ENCODE peak calls at places on chromosomes 3 and 15, in five cellular contexts. U is OCI-LY7; Q is stimulated activated naive CD8-positive, alpha-beta T cell treated with anti-CD3 and anti-CD28 coated beads, Interleukin-15, Interleukin-2, amounts not matched to agents 100 U/mL and 50 U/mL, for 24 hours; W is T-helper 2 cell; J is stimulated activated CD8-positive, alpha-beta memory T cell treated with anti-CD3 and anti-CD28 coated beads, Interleukin-15, amount 100 ng/mL, for 24 hours. H is an unnamed sample.

GRCh38 chr15:58344164-58345070 is 87.4 kb upstream of the LIPC start:
- DNase-seq in U (no peak), Q (no peak), W (no peak), J (no peak), H (no peak)

GRCh38 chr15:55297315-55297714 is 7.7 kb upstream of the RAB27A start:
- DNase-seq in U (no peak), Q (no peak), W (no peak), J (no peak), H (no peak)

GRCh38 chr3:179234244-179234643 is 16.7 kb downstream of the KCNMB3 start:
- DNase-seq in U (no peak), Q (no peak), W (no peak), J (no peak), H (peak; percentile 13)

GRCh38 chr3:57169872-57170623 is 4.9 kb upstream of the IL17RD start:
- DNase-seq in U (peak; percentile 76), Q (peak; percentile 86), W (peak; percentile 26), J (peak; percentile 33), H (peak; percentile 52)

GRCh38 chr15:72991026-72991425 is 61.2 kb upstream of the NEO1 start:
- DNase-seq in U (no peak), Q (no peak), W (no peak), J (no peak), H (peak; percentile 25)

GRCh38 chr3:64176461-64176996 is 48.7 kb downstream of the PRICKLE2 start:
- DNase-seq in U (no peak), Q (no peak), W (no peak), J (no peak), H (no peak)

GRCh38 chr15:48930735-48931134 is 33.0 kb downstream of the SHC4 start:
- DNase-seq in U (no peak), Q (no peak), W (no peak), J (no peak), H (no peak)

GRCh38 chr3:153658151-153658550 is 463.0 kb upstream of the ARHGEF26 start:
- DNase-seq in U (no peak), Q (no peak), W (no peak), J (no peak), H (peak; percentile 90)

GRCh38 chr3:105458518-105459215 is 92.0 kb downstream of the ALCAM start:
- DNase-seq in U (no peak), Q (no peak), W (no peak), J (no peak), H (peak; percentile 88)

GRCh38 chr3:13708871-13709595 is 160.1 kb downstream of the FBLN2 start:
- DNase-seq in U (no peak), Q (no peak), W (no peak), J (no peak), H (no peak)

GRCh38 chr3:124063168-124063909 is 71.4 kb upstream of the ROPN1 start:
- DNase-seq in U (no peak), Q (no peak), W (no peak), J (no peak), H (peak; percentile 72)

GRCh38 chr15:67839358-67839928 is 402 bp downstream of the RNU6-1 start:
- DNase-seq in U (peak; percentile 66), Q (no peak), W (no peak), J (no peak), H (peak; percentile 40)

GRCh38 chr3:12177131-12177530 is 18.4 kb upstream of the TIMP4 start:
- DNase-seq in U (no peak), Q (no peak), W (no peak), J (no peak), H (no peak)

GRCh38 chr15:84684092-84684491 is 26.1 kb upstream of the NMB start:
- DNase-seq in U (no peak), Q (no peak), W (no peak), J (no peak), H (no peak)

GRCh38 chr3:116667791-116668190 is 41.8 kb upstream of the TUSC7 start:
- DNase-seq in U (no peak), Q (no peak), W (no peak), J (no peak), H (no peak)

GRCh38 chr3:72177075-72178050 is 392.4 kb upstream of the PROK2 start:
- DNase-seq in U (peak; percentile 64), Q (peak; percentile 26), W (no peak), J (no peak), H (peak; percentile 74)

GRCh38 chr3:110773413-110773954 is 298.1 kb upstream of the NECTIN3 start:
- DNase-seq in U (no peak), Q (no peak), W (no peak), J (no peak), H (peak; percentile 40)

GRCh38 chr3:170739410-170739809 is 130.6 kb downstream of the RPL22L1 start:
- DNase-seq in U (no peak), Q (no peak), W (no peak), J (no peak), H (no peak)

GRCh38 chr3:150335631-150336030 is 72.5 kb upstream of the TSC22D2 start:
- DNase-seq in U (no peak), Q (no peak), W (no peak), J (no peak), H (peak; percentile 67)

GRCh38 chr15:41934843-41935242 is 37.5 kb downstream of the EHD4 start:
- DNase-seq in U (peak; percentile 64), Q (peak; percentile 72), W (peak; percentile 55), J (peak; percentile 15), H (no peak)

GRCh38 chr3:114408763-114409162 is 114.9 kb downstream of the TIGIT start:
- DNase-seq in U (no peak), Q (no peak), W (no peak), J (no peak), H (no peak)

GRCh38 chr3:129597792-129598381 is 8.6 kb downstream of the PLXND1 start:
- DNase-seq in U (no peak), Q (no peak), W (no peak), J (no peak), H (peak; percentile 62)

GRCh38 chr3:48695113-48695753 is 9.5 kb upstream of the NCKIPSD start:
- DNase-seq in U (no peak), Q (no peak), W (no peak), J (no peak), H (peak; percentile 66)

GRCh38 chr3:43388909-43389308 is 102.6 kb downstream of the SNRK start:
- DNase-seq in U (no peak), Q (no peak), W (no peak), J (no peak), H (no peak)

GRCh38 chr3:69137006-69137405 is 14.6 kb upstream of the LMOD3 start:
- DNase-seq in U (no peak), Q (no peak), W (no peak), J (no peak), H (no peak)

GRCh38 chr15:45919806-45920205 is 285.0 kb downstream of the SQOR start:
- DNase-seq in U (no peak), Q (no peak), W (no peak), J (no peak), H (peak; percentile 74)

GRCh38 chr3:14884665-14885064 is 62.7 kb upstream of the NR2C2 start:
- DNase-seq in U (no peak), Q (no peak), W (no peak), J (no peak), H (no peak)

GRCh38 chr3:52887166-52887565 is 10.2 kb downstream of the STIMATE start:
- DNase-seq in U (no peak), Q (no peak), W (no peak), J (no peak), H (no peak)

GRCh38 chr15:95259513-95259912 is 1028.2 kb downstream of the MCTP2 start:
- DNase-seq in U (peak; percentile 34), Q (peak; percentile 45), W (no peak), J (no peak), H (peak; percentile 77)

GRCh38 chr3:23455084-23455483 is 252.0 kb downstream of the UBE2E2 start:
- DNase-seq in U (no peak), Q (no peak), W (no peak), J (no peak), H (peak; percentile 83)

GRCh38 chr15:68200016-68200861 is 4.9 kb downstream of the CALML4 start:
- DNase-seq in U (no peak), Q (no peak), W (no peak), J (no peak), H (peak; percentile 12)

GRCh38 chr3:150771600-150771999 is 8.6 kb upstream of the SIAH2 start:
- DNase-seq in U (no peak), Q (no peak), W (no peak), J (no peak), H (no peak)

GRCh38 chr3:168249539-168250414 is 154.1 kb upstream of the GOLIM4 start:
- DNase-seq in U (peak; percentile 47), Q (peak; percentile 28), W (no peak), J (no peak), H (peak; percentile 67)

GRCh38 chr3:183698318-183698731 is 728 bp downstream of the YEATS2 start:
- DNase-seq in U (peak; percentile 45), Q (peak; percentile 43), W (no peak), J (peak; percentile 11), H (peak; percentile 43)

GRCh38 chr3:167740961-167741587 is 5.6 kb downstream of the SERPINI1 start:
- DNase-seq in U (peak; percentile 74), Q (peak; percentile 28), W (no peak), J (no peak), H (peak; percentile 18)

GRCh38 chr3:48018841-48019240 is 2.6 kb upstream of the MAP4 start:
- DNase-seq in U (no peak), Q (no peak), W (no peak), J (no peak), H (peak; percentile 73)

GRCh38 chr3:138034918-138035317 is 25.0 kb downstream of the CLDN18 start:
- DNase-seq in U (no peak), Q (no peak), W (no peak), J (no peak), H (no peak)

GRCh38 chr3:132595036-132595435 is 2.0 kb upstream of the ACKR4 start:
- DNase-seq in U (peak; percentile 41), Q (no peak), W (no peak), J (no peak), H (peak; percentile 88)

GRCh38 chr15:49558924-49559323 is 61.7 kb downstream of the FAM227B start:
- DNase-seq in U (no peak), Q (no peak), W (no peak), J (no peak), H (no peak)

GRCh38 chr3:11250902-11251806 is 21.0 kb upstream of the ATG7 start:
- DNase-seq in U (no peak), Q (no peak), W (no peak), J (no peak), H (no peak)

H was measured in AG10803.